ENCODE peak calls at places on chromosomes 11 and 22, in seven cellular contexts. K, L, O, N, Y, A and J are unnamed samples.

GRCh38 chr11:44007746-44008501 is 39.9 kb upstream of the ACCSL start:
- DNase-seq in K (no peak), L (no peak), O (no peak), N (no peak), Y (peak), A (no peak), J (no peak)

GRCh38 chr11:1532606-1533341 is 39.3 kb downstream of the DUSP8 start:
- DNase-seq in K (no peak), L (no peak), O (no peak), N (no peak), Y (no peak), A (no peak), J (no peak)

GRCh38 chr11:11786771-11787170 is 55.0 kb upstream of the USP47 start:
- DNase-seq in K (no peak), L (no peak), O (no peak), N (no peak), Y (no peak), A (no peak), J (no peak)

GRCh38 chr22:27880778-27881394 is 38.2 kb downstream of the PITPNB start:
- DNase-seq in K (no peak), L (peak), O (peak), N (peak), Y (peak), A (peak), J (no peak)

GRCh38 chr11:42819126-42819525 is 492.7 kb upstream of the API5 start:
- DNase-seq in K (no peak), L (no peak), O (no peak), N (no peak), Y (no peak), A (no peak), J (no peak)

GRCh38 chr11:124643042-124643604 is 20.5 kb downstream of the TBRG1 start:
- DNase-seq in K (no peak), L (no peak), O (no peak), N (no peak), Y (no peak), A (no peak), J (no peak)

GRCh38 chr22:28711820-28712777 is 29.5 kb downstream of the CHEK2 start:
- DNase-seq in K (no peak), L (no peak), O (peak), N (no peak), Y (peak), A (no peak), J (no peak)

GRCh38 chr11:60084866-60085265 is 3.6 kb upstream of the MS4A2 start:
- DNase-seq in K (no peak), L (no peak), O (no peak), N (no peak), Y (no peak), A (no peak), J (no peak)

GRCh38 chr11:128302425-128303186 is 284.8 kb downstream of the ETS1 start:
- DNase-seq in K (no peak), L (no peak), O (no peak), N (no peak), Y (no peak), A (no peak), J (no peak)

GRCh38 chr11:79129702-79130101 is 311.1 kb downstream of the TENM4 start:
- DNase-seq in K (no peak), L (no peak), O (no peak), N (no peak), Y (no peak), A (no peak), J (no peak)

GRCh38 chr11:69702769-69703510 is 882 bp downstream of the FGF19 start:
- DNase-seq in K (no peak), L (no peak), O (no peak), N (no peak), Y (no peak), A (no peak), J (no peak)

GRCh38 chr11:82899957-82900276 is 313 bp downstream of the PRCP start:
- DNase-seq in K (no peak), L (no peak), O (no peak), N (no peak), Y (no peak), A (no peak), J (no peak)

GRCh38 chr22:30250713-30251267 is 4.2 kb upstream of the LIF start:
- DNase-seq in K (no peak), L (no peak), O (no peak), N (peak), Y (no peak), A (no peak), J (no peak)

GRCh38 chr11:47270331-47271271 is 668 bp downstream of the MADD start:
- DNase-seq in K (peak), L (no peak), O (no peak), N (peak), Y (peak), A (no peak), J (peak)

GRCh38 chr11:35250631-35251030 is 111.7 kb downstream of the CD44 start:
- DNase-seq in K (no peak), L (no peak), O (no peak), N (no peak), Y (no peak), A (no peak), J (no peak)

GRCh38 chr11:78784321-78785061 is 209.8 kb upstream of the NARS2 start:
- DNase-seq in K (no peak), L (no peak), O (no peak), N (no peak), Y (no peak), A (no peak), J (no peak)

GRCh38 chr22:41334215-41334614 is 32.9 kb downstream of the ZC3H7B start:
- DNase-seq in K (no peak), L (no peak), O (no peak), N (no peak), Y (no peak), A (no peak), J (no peak)

GRCh38 chr22:21876486-21877176 is 9.2 kb upstream of the MAPK1 start:
- DNase-seq in K (no peak), L (no peak), O (no peak), N (no peak), Y (no peak), A (no peak), J (no peak)

GRCh38 chr11:129813216-129813791 is 2.3 kb upstream of the TMEM45B start:
- DNase-seq in K (no peak), L (no peak), O (no peak), N (no peak), Y (no peak), A (no peak), J (no peak)

GRCh38 chr11:69876013-69876412 is 56.8 kb upstream of the FGF3 start:
- DNase-seq in K (peak), L (no peak), O (no peak), N (no peak), Y (no peak), A (no peak), J (peak)

GRCh38 chr11:10625982-10626311 is 57.5 kb upstream of the LYVE1 start:
- DNase-seq in K (no peak), L (no peak), O (no peak), N (no peak), Y (no peak), A (no peak), J (no peak)

GRCh38 chr11:35275808-35276170 is 136.8 kb downstream of the CD44 start:
- DNase-seq in K (no peak), L (no peak), O (no peak), N (no peak), Y (no peak), A (no peak), J (no peak)

GRCh38 chr22:38841211-38841610 is 2.6 kb downstream of the NPTXR start:
- DNase-seq in K (no peak), L (no peak), O (no peak), N (peak), Y (no peak), A (no peak), J (no peak)

GRCh38 chr11:47325271-47326041 is 27.0 kb downstream of the MYBPC3 start:
- DNase-seq in K (no peak), L (no peak), O (no peak), N (peak), Y (no peak), A (no peak), J (no peak)

GRCh38 chr22:49756656-49757055 is 71.0 kb downstream of the BRD1 start:
- DNase-seq in K (no peak), L (no peak), O (peak), N (no peak), Y (no peak), A (no peak), J (peak)

GRCh38 chr11:122671270-122671906 is 15.9 kb downstream of the UBASH3B start:
- DNase-seq in K (no peak), L (no peak), O (no peak), N (no peak), Y (no peak), A (no peak), J (no peak)

GRCh38 chr11:13970986-13971385 is 8.5 kb downstream of the SPON1 start:
- DNase-seq in K (no peak), L (no peak), O (no peak), N (peak), Y (no peak), A (peak), J (peak)

GRCh38 chr22:22086501-22087158 is 104.0 kb upstream of the TOP3B start:
- DNase-seq in K (no peak), L (no peak), O (no peak), N (no peak), Y (no peak), A (no peak), J (no peak)

GRCh38 chr11:69799582-69799981 is 19.6 kb downstream of the FGF3 start:
- DNase-seq in K (no peak), L (no peak), O (no peak), N (no peak), Y (no peak), A (no peak), J (peak)

GRCh38 chr22:19535001-19535400 is 10.8 kb upstream of the CLDN5 start:
- DNase-seq in K (no peak), L (no peak), O (no peak), N (no peak), Y (no peak), A (no peak), J (no peak)

GRCh38 chr22:33188316-33188715 is 130.1 kb upstream of the SYN3 start:
- DNase-seq in K (no peak), L (no peak), O (no peak), N (no peak), Y (no peak), A (no peak), J (no peak)

GRCh38 chr22:47391169-47392053 is 629.0 kb downstream of the TBC1D22A start:
- DNase-seq in K (no peak), L (no peak), O (no peak), N (no peak), Y (no peak), A (no peak), J (peak)
- TF ChIP-seq CTCF in K (no peak), L (no peak), O (no peak), N (no peak), Y (no peak), A (no peak), J (no peak)

GRCh38 chr11:64007160-64007628 is 21.0 kb downstream of the OTUB1 start:
- DNase-seq in K (peak), L (no peak), O (no peak), N (no peak), Y (peak), A (no peak), J (no peak)

GRCh38 chr11:64009234-64009633 is 23.0 kb downstream of the OTUB1 start:
- DNase-seq in K (no peak), L (no peak), O (no peak), N (no peak), Y (no peak), A (no peak), J (no peak)

GRCh38 chr11:64008283-64008931 is 22.2 kb downstream of the OTUB1 start:
- DNase-seq in K (no peak), L (no peak), O (no peak), N (no peak), Y (no peak), A (no peak), J (no peak)

GRCh38 chr11:64006468-64006867 is 20.2 kb downstream of the OTUB1 start:
- DNase-seq in K (no peak), L (no peak), O (no peak), N (no peak), Y (no peak), A (no peak), J (no peak)

GRCh38 chr11:64007629-64008282 is 21.5 kb downstream of the OTUB1 start:
- DNase-seq in K (peak), L (no peak), O (peak), N (peak), Y (peak), A (peak), J (peak)
- H3K4me3 ChIP-seq in K (peak), L (peak), O (no peak), N (no peak), Y (peak), A (no peak), J (no peak)

GRCh38 chr11:61580292-61580888 is 486 bp downstream of the SYT7 start:
- DNase-seq in K (no peak), L (no peak), O (no peak), N (peak), Y (no peak), A (no peak), J (no peak)
- TF ChIP-seq CTCF in K (peak), L (no peak), O (no peak), N (no peak), Y (peak), A (no peak), J (no peak)

DNA sequence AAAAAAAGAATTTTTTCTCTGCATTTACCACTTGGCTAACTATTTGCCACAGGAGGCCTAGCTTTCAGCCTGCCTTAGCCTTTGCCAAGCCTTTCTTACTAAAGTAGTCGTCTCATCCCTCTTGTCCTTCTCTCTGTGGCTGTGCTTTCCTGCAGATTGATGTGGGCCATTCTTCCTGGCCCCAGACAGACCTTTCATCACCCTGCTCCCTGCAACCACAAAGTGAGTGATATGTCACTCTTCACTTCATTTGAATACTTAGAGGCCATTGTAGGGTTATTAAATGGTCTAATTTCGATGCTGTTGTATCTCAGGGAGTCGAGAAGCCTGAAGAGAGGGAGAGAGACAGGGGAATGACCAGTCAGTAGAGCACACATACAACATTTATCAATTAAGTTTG is 37.6 kb downstream of the ART5 start:
- DNase-seq in K (no peak), L (no peak), O (no peak), N (no peak), Y (no peak), A (no peak), J (no peak)
- H3K4me3 ChIP-seq in K (no peak), L (no peak), O (no peak), N (no peak), Y (no peak), A (no peak), J (no peak)

GRCh38 chr11:15774021-15774862 is 582.1 kb downstream of the SOX6 start:
- DNase-seq in K (no peak), L (no peak), O (no peak), N (no peak), Y (no peak), A (no peak), J (no peak)
- TF ChIP-seq CTCF in K (no peak), L (no peak), O (no peak), N (no peak), Y (no peak), A (no peak), J (no peak)

DNA sequence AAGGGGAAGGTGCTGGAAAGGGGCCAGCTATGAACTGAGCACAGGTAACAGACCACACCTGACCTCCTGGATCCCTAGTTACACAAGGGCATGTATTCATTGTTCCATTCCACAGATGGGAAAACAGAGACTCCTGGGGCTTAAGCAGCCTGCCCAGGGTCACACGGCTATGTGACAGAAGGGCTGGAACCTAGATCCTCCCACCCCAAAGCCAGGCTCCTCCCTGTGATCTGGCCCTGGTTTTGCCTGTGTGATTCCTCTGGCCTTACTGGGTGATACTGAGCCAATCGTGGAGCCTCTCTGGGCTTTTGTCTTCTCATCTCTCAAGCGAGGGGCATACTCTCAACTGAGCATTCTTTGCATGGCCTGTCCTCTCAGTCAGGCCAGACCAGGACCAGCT is 226.4 kb downstream of the ST3GAL4 start:
- DNase-seq in K (no peak), L (no peak), O (no peak), N (no peak), Y (no peak), A (no peak), J (no peak)
- H3K4me3 ChIP-seq in K (no peak), L (no peak), O (no peak), N (no peak), Y (no peak), A (no peak), J (no peak)

GRCh38 chr11:75399344-75400109 is at the start of gene RPS3:
- DNase-seq in K (peak), L (peak), O (peak), N (peak), Y (peak), A (peak), J (peak)
- TF ChIP-seq CTCF in K (no peak), L (no peak), O (no peak), N (no peak), Y (peak), A (peak), J (no peak)

GRCh38 chr22:46843691-46844297 is 81.3 kb downstream of the TBC1D22A start:
- DNase-seq in K (no peak), L (no peak), O (no peak), N (no peak), Y (no peak), A (peak), J (no peak)
- H3K4me3 ChIP-seq in K (no peak), L (no peak), O (no peak), N (no peak), Y (no peak), A (no peak), J (no peak)

GRCh38 chr11:97610000-97610399 is 1220.2 kb downstream of the JRKL start:
- DNase-seq in K (no peak), L (no peak), O (no peak), N (no peak), Y (no peak), A (no peak), J (no peak)
- TF ChIP-seq CTCF in K (no peak), L (peak), O (no peak), N (no peak), Y (no peak), A (no peak), J (no peak)